ENCODE peak calls at places on chromosomes 5 and 9, in eight cellular contexts. One of them, this sample, is unnamed.

GRCh38 chr5:177194278-177194677 is 60.7 kb downstream of the NSD1 start:
- DNase-seq in tibial nerve: no peak
- DNase-seq in uterus: peak
- DNase-seq in stomach: no peak
- DNase-seq in gastrocnemius medialis: no peak
- DNase-seq in GM12878: no peak
- DNase-seq in IMR-90: peak
- DNase-seq in A549: peak
- DNase-seq in this sample: no peak

GRCh38 chr5:141747646-141748229 is 65.7 kb upstream of the ARAP3 start:
- DNase-seq in tibial nerve: no peak
- DNase-seq in uterus: no peak
- DNase-seq in stomach: no peak
- DNase-seq in gastrocnemius medialis: no peak
- DNase-seq in GM12878: no peak
- DNase-seq in IMR-90: no peak
- DNase-seq in A549: no peak
- DNase-seq in this sample: no peak

GRCh38 chr5:154817815-154818214 is 32.6 kb downstream of the FAXDC2 start:
- DNase-seq in tibial nerve: no peak
- DNase-seq in uterus: no peak
- DNase-seq in stomach: no peak
- DNase-seq in gastrocnemius medialis: no peak
- DNase-seq in GM12878: no peak
- DNase-seq in IMR-90: no peak
- DNase-seq in A549: no peak
- DNase-seq in this sample: no peak

GRCh38 chr9:28934111-28934510 is 1360.8 kb upstream of the C9orf72 start:
- DNase-seq in tibial nerve: no peak
- DNase-seq in uterus: no peak
- DNase-seq in stomach: no peak
- DNase-seq in gastrocnemius medialis: no peak
- DNase-seq in GM12878: no peak
- DNase-seq in IMR-90: no peak
- DNase-seq in A549: no peak
- DNase-seq in this sample: no peak

GRCh38 chr5:83306572-83307241 is 164.8 kb upstream of the VCAN start:
- DNase-seq in tibial nerve: peak
- DNase-seq in uterus: no peak
- DNase-seq in stomach: peak
- DNase-seq in gastrocnemius medialis: peak
- DNase-seq in GM12878: peak
- DNase-seq in IMR-90: peak
- DNase-seq in A549: no peak
- DNase-seq in this sample: no peak

GRCh38 chr5:154143121-154143725 is 47.3 kb upstream of the GALNT10 start:
- DNase-seq in tibial nerve: no peak
- DNase-seq in uterus: no peak
- DNase-seq in stomach: no peak
- DNase-seq in gastrocnemius medialis: no peak
- DNase-seq in GM12878: no peak
- DNase-seq in IMR-90: no peak
- DNase-seq in A549: no peak
- DNase-seq in this sample: no peak

GRCh38 chr5:172659909-172660628 is 19.0 kb downstream of the NEURL1B start:
- DNase-seq in tibial nerve: peak
- DNase-seq in uterus: peak
- DNase-seq in stomach: peak
- DNase-seq in gastrocnemius medialis: peak
- DNase-seq in GM12878: no peak
- DNase-seq in IMR-90: peak
- DNase-seq in A549: peak
- DNase-seq in this sample: no peak

GRCh38 chr5:59328801-59329296 is 564.7 kb downstream of the PDE4D start:
- DNase-seq in tibial nerve: no peak
- DNase-seq in uterus: no peak
- DNase-seq in stomach: no peak
- DNase-seq in gastrocnemius medialis: no peak
- DNase-seq in GM12878: no peak
- DNase-seq in IMR-90: peak
- DNase-seq in A549: peak
- DNase-seq in this sample: no peak

GRCh38 chr5:174338204-174339010 is 292.9 kb downstream of the NSG2 start:
- DNase-seq in tibial nerve: no peak
- DNase-seq in uterus: no peak
- DNase-seq in stomach: no peak
- DNase-seq in gastrocnemius medialis: no peak
- DNase-seq in GM12878: no peak
- DNase-seq in IMR-90: no peak
- DNase-seq in A549: no peak
- DNase-seq in this sample: no peak

GRCh38 chr5:158115468-158115867 is 256.5 kb upstream of the CLINT1 start:
- DNase-seq in tibial nerve: no peak
- DNase-seq in uterus: no peak
- DNase-seq in stomach: no peak
- DNase-seq in gastrocnemius medialis: no peak
- DNase-seq in GM12878: no peak
- DNase-seq in IMR-90: no peak
- DNase-seq in A549: no peak
- DNase-seq in this sample: no peak

GRCh38 chr5:132237670-132238069 is 10.0 kb upstream of the P4HA2 start:
- DNase-seq in tibial nerve: no peak
- DNase-seq in uterus: peak
- DNase-seq in stomach: no peak
- DNase-seq in gastrocnemius medialis: no peak
- DNase-seq in GM12878: no peak
- DNase-seq in IMR-90: no peak
- DNase-seq in A549: no peak
- DNase-seq in this sample: no peak

GRCh38 chr9:124694394-124695279 is 76.5 kb downstream of the NR6A1 start:
- DNase-seq in tibial nerve: no peak
- DNase-seq in uterus: no peak
- DNase-seq in stomach: no peak
- DNase-seq in gastrocnemius medialis: no peak
- DNase-seq in GM12878: no peak
- DNase-seq in IMR-90: no peak
- DNase-seq in A549: no peak
- DNase-seq in this sample: no peak

GRCh38 chr5:60883229-60883628 is 39.2 kb upstream of the ELOVL7 start:
- DNase-seq in tibial nerve: no peak
- DNase-seq in uterus: no peak
- DNase-seq in stomach: no peak
- DNase-seq in gastrocnemius medialis: no peak
- DNase-seq in GM12878: no peak
- DNase-seq in IMR-90: no peak
- DNase-seq in A549: peak
- DNase-seq in this sample: no peak

GRCh38 chr9:137438591-137439157 is 2.5 kb downstream of the ENTPD8 start:
- DNase-seq in tibial nerve: no peak
- DNase-seq in uterus: no peak
- DNase-seq in stomach: no peak
- DNase-seq in gastrocnemius medialis: no peak
- DNase-seq in GM12878: no peak
- DNase-seq in IMR-90: no peak
- DNase-seq in A549: no peak
- DNase-seq in this sample: no peak

GRCh38 chr9:105328872-105329728 is 84.6 kb downstream of the SLC44A1 start:
- DNase-seq in tibial nerve: no peak
- DNase-seq in uterus: no peak
- DNase-seq in stomach: no peak
- DNase-seq in gastrocnemius medialis: peak
- DNase-seq in GM12878: no peak
- DNase-seq in IMR-90: no peak
- DNase-seq in A549: no peak
- DNase-seq in this sample: no peak

DNA sequence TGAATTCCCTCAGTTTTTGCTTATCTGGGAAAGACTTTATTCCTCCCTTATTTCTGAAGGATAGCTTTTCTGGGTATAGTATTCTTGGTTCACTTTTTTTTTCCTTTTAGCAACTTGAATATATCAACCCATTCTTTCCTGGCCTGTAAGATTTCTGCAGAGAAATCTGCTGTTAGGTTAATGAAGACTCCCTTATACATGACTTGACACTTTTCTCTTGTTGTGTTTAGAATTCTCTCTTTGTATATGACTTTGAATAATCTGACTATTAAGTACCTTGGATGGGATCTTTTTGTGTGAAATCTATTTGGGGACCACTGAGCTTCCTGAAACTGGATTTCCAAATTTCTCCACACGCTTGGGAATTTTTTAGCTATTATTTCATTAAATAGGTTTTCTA is 55.0 kb upstream of the CDK5RAP2 start:
- DNase-seq in tibial nerve: no peak
- DNase-seq in uterus: no peak
- DNase-seq in stomach: no peak
- DNase-seq in gastrocnemius medialis: no peak
- DNase-seq in GM12878: no peak
- DNase-seq in IMR-90: no peak
- DNase-seq in A549: no peak
- DNase-seq in this sample: no peak
- H3K27ac ChIP-seq in tibial nerve: no peak
- H3K27ac ChIP-seq in uterus: no peak
- H3K27ac ChIP-seq in stomach: no peak
- H3K27ac ChIP-seq in gastrocnemius medialis: no peak
- H3K27ac ChIP-seq in GM12878: no peak
- H3K27ac ChIP-seq in IMR-90: no peak
- H3K27ac ChIP-seq in A549: peak
- H3K27ac ChIP-seq in this sample: no peak

GRCh38 chr5:50667653-50668403 is 1.4 kb downstream of the PARP8 start:
- DNase-seq in tibial nerve: no peak
- DNase-seq in uterus: peak
- DNase-seq in stomach: peak
- DNase-seq in gastrocnemius medialis: peak
- DNase-seq in GM12878: peak
- DNase-seq in IMR-90: peak
- DNase-seq in A549: no peak
- DNase-seq in this sample: no peak
- TF ChIP-seq POLR2A in tibial nerve: no peak
- TF ChIP-seq POLR2A in uterus: no peak
- TF ChIP-seq POLR2A in stomach: peak
- TF ChIP-seq POLR2A in gastrocnemius medialis: no peak
- TF ChIP-seq POLR2A in GM12878: peak
- TF ChIP-seq POLR2A in IMR-90: peak
- TF ChIP-seq POLR2A in A549: no peak
- TF ChIP-seq POLR2A in this sample: no peak

DNA sequence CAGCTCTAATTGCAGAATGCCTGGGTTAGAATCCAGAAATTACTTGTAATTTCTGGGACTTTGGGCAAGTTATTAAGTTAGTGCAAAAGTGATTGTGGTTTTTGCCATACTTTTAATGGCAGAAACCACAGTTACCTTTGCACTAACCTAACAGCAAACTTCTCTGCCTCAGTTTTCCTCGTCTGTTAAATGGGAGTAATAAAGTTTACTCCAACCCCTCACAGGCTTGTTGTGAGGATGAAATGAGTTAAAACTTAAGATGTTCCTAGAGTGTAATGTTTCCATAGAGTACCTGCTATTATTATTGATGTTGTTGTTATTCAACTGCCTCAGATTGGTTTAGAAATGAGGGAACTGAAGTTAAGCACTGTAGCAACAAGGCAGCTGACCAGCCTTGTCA is 66.7 kb upstream of the TTC23L start:
- DNase-seq in tibial nerve: no peak
- DNase-seq in uterus: no peak
- DNase-seq in stomach: no peak
- DNase-seq in gastrocnemius medialis: no peak
- DNase-seq in GM12878: no peak
- DNase-seq in IMR-90: no peak
- DNase-seq in A549: no peak
- DNase-seq in this sample: no peak
- H3K27ac ChIP-seq in tibial nerve: no peak
- H3K27ac ChIP-seq in uterus: no peak
- H3K27ac ChIP-seq in stomach: no peak
- H3K27ac ChIP-seq in gastrocnemius medialis: no peak
- H3K27ac ChIP-seq in GM12878: no peak
- H3K27ac ChIP-seq in IMR-90: peak
- H3K27ac ChIP-seq in A549: no peak
- H3K27ac ChIP-seq in this sample: no peak

GRCh38 chr9:19185191-19185590 is 45.3 kb upstream of the DENND4C start:
- DNase-seq in tibial nerve: no peak
- DNase-seq in uterus: no peak
- DNase-seq in stomach: no peak
- DNase-seq in gastrocnemius medialis: no peak
- DNase-seq in GM12878: no peak
- DNase-seq in IMR-90: no peak
- DNase-seq in A549: no peak
- DNase-seq in this sample: no peak
- TF ChIP-seq POLR2A in tibial nerve: no peak
- TF ChIP-seq POLR2A in uterus: no peak
- TF ChIP-seq POLR2A in stomach: no peak
- TF ChIP-seq POLR2A in gastrocnemius medialis: no peak
- TF ChIP-seq POLR2A in GM12878: no peak
- TF ChIP-seq POLR2A in IMR-90: no peak
- TF ChIP-seq POLR2A in A549: no peak
- TF ChIP-seq POLR2A in this sample: no peak

GRCh38 chr5:97141539-97141938 is 872 bp downstream of the LIX1 start:
- DNase-seq in tibial nerve: no peak
- DNase-seq in uterus: no peak
- DNase-seq in stomach: no peak
- DNase-seq in gastrocnemius medialis: no peak
- DNase-seq in GM12878: no peak
- DNase-seq in IMR-90: no peak
- DNase-seq in A549: no peak
- DNase-seq in this sample: no peak

GRCh38 chr5:97136471-97136870 is 5.9 kb downstream of the LIX1 start:
- DNase-seq in tibial nerve: no peak
- DNase-seq in uterus: no peak
- DNase-seq in stomach: no peak
- DNase-seq in gastrocnemius medialis: no peak
- DNase-seq in GM12878: no peak
- DNase-seq in IMR-90: no peak
- DNase-seq in A549: no peak
- DNase-seq in this sample: no peak

GRCh38 chr5:97143715-97144114 is 1.3 kb upstream of the LIX1 start:
- DNase-seq in tibial nerve: no peak
- DNase-seq in uterus: no peak
- DNase-seq in stomach: no peak
- DNase-seq in gastrocnemius medialis: no peak
- DNase-seq in GM12878: no peak
- DNase-seq in IMR-90: no peak
- DNase-seq in A549: no peak
- DNase-seq in this sample: no peak

GRCh38 chr5:97142521-97143254 is at the start of gene LIX1:
- DNase-seq in tibial nerve: no peak
- DNase-seq in uterus: no peak
- DNase-seq in stomach: no peak
- DNase-seq in gastrocnemius medialis: no peak
- DNase-seq in GM12878: no peak
- DNase-seq in IMR-90: peak
- DNase-seq in A549: peak
- DNase-seq in this sample: no peak

GRCh38 chr5:97141031-97141430 is 1.4 kb downstream of the LIX1 start:
- DNase-seq in tibial nerve: no peak
- DNase-seq in uterus: no peak
- DNase-seq in stomach: no peak
- DNase-seq in gastrocnemius medialis: no peak
- DNase-seq in GM12878: no peak
- DNase-seq in IMR-90: no peak
- DNase-seq in A549: no peak
- DNase-seq in this sample: no peak
- H3K27ac ChIP-seq in tibial nerve: no peak
- H3K27ac ChIP-seq in uterus: no peak
- H3K27ac ChIP-seq in stomach: no peak
- H3K27ac ChIP-seq in gastrocnemius medialis: no peak
- H3K27ac ChIP-seq in GM12878: no peak
- H3K27ac ChIP-seq in IMR-90: no peak
- H3K27ac ChIP-seq in A549: no peak
- H3K27ac ChIP-seq in this sample: no peak

GRCh38 chr5:96807099-96807654 is 568 bp downstream of the ERAP1 start:
- DNase-seq in tibial nerve: peak
- DNase-seq in uterus: peak
- DNase-seq in stomach: peak
- DNase-seq in gastrocnemius medialis: peak
- DNase-seq in GM12878: no peak
- DNase-seq in IMR-90: peak
- DNase-seq in A549: peak
- DNase-seq in this sample: peak
- TF ChIP-seq POLR2A in tibial nerve: no peak
- TF ChIP-seq POLR2A in uterus: peak
- TF ChIP-seq POLR2A in stomach: no peak
- TF ChIP-seq POLR2A in gastrocnemius medialis: peak
- TF ChIP-seq POLR2A in GM12878: no peak
- TF ChIP-seq POLR2A in IMR-90: peak
- TF ChIP-seq POLR2A in A549: peak
- TF ChIP-seq POLR2A in this sample: no peak